ENCODE peak calls at places on chromosomes 12 and 14, in six cellular contexts. One of them, this sample, is unnamed.

GRCh38 chr12:125245601-125246345 is 180.5 kb downstream of the AACS start:
- DNase-seq in GM10248: no peak
- DNase-seq in coronary artery: no peak
- DNase-seq in endothelial cell: no peak
- DNase-seq in AG09309: no peak
- DNase-seq in body of pancreas: no peak
- DNase-seq in this sample: no peak

GRCh38 chr14:99718031-99718810 is 34.1 kb downstream of the CYP46A1 start:
- DNase-seq in GM10248: peak; percentile 62
- DNase-seq in coronary artery: no peak
- DNase-seq in endothelial cell: no peak
- DNase-seq in AG09309: no peak
- DNase-seq in body of pancreas: no peak
- DNase-seq in this sample: peak; percentile 36

GRCh38 chr12:113392988-113393579 is 10.6 kb downstream of the SDS start:
- DNase-seq in GM10248: peak; percentile 42
- DNase-seq in coronary artery: no peak
- DNase-seq in endothelial cell: no peak
- DNase-seq in AG09309: no peak
- DNase-seq in body of pancreas: no peak
- DNase-seq in this sample: no peak

GRCh38 chr14:92970233-92970625 is 47.3 kb downstream of the CHGA start:
- DNase-seq in GM10248: no peak
- DNase-seq in coronary artery: no peak
- DNase-seq in endothelial cell: no peak
- DNase-seq in AG09309: no peak
- DNase-seq in body of pancreas: no peak
- DNase-seq in this sample: no peak

GRCh38 chr14:50745401-50746058 is 77.4 kb upstream of the SAV1 start:
- DNase-seq in GM10248: no peak
- DNase-seq in coronary artery: no peak
- DNase-seq in endothelial cell: no peak
- DNase-seq in AG09309: no peak
- DNase-seq in body of pancreas: no peak
- DNase-seq in this sample: no peak

GRCh38 chr14:64410084-64410774 is 22.1 kb downstream of the MTHFD1 start:
- DNase-seq in GM10248: no peak
- DNase-seq in coronary artery: no peak
- DNase-seq in endothelial cell: no peak
- DNase-seq in AG09309: no peak
- DNase-seq in body of pancreas: no peak
- DNase-seq in this sample: no peak

GRCh38 chr14:51185180-51185579 is 54.9 kb upstream of the TMX1 start:
- DNase-seq in GM10248: no peak
- DNase-seq in coronary artery: no peak
- DNase-seq in endothelial cell: no peak
- DNase-seq in AG09309: no peak
- DNase-seq in body of pancreas: no peak
- DNase-seq in this sample: no peak

GRCh38 chr12:75735853-75736252 is 224.4 kb upstream of the KRR1 start:
- DNase-seq in GM10248: no peak
- DNase-seq in coronary artery: no peak
- DNase-seq in endothelial cell: no peak
- DNase-seq in AG09309: no peak
- DNase-seq in body of pancreas: peak; percentile 73
- DNase-seq in this sample: no peak

GRCh38 chr14:89391123-89391522 is 25.9 kb downstream of the FOXN3 start:
- DNase-seq in GM10248: no peak
- DNase-seq in coronary artery: no peak
- DNase-seq in endothelial cell: no peak
- DNase-seq in AG09309: no peak
- DNase-seq in body of pancreas: no peak
- DNase-seq in this sample: no peak

GRCh38 chr14:69574266-69574953 is at the start of gene CCDC177:
- DNase-seq in GM10248: peak; percentile 83
- DNase-seq in coronary artery: no peak
- DNase-seq in endothelial cell: peak; percentile 74
- DNase-seq in AG09309: no peak
- DNase-seq in body of pancreas: peak; percentile 48
- DNase-seq in this sample: peak; percentile 62

GRCh38 chr14:102437997-102438922 is 71.3 kb downstream of the ANKRD9 start:
- DNase-seq in GM10248: peak; percentile 85
- DNase-seq in coronary artery: peak; percentile 84
- DNase-seq in endothelial cell: peak; percentile 88
- DNase-seq in AG09309: peak; percentile 24
- DNase-seq in body of pancreas: peak; percentile 83
- DNase-seq in this sample: peak; percentile 82

GRCh38 chr12:107515446-107515958 is 170.1 kb upstream of the PWP1 start:
- DNase-seq in GM10248: no peak
- DNase-seq in coronary artery: peak; percentile 80
- DNase-seq in endothelial cell: no peak
- DNase-seq in AG09309: peak; percentile 68
- DNase-seq in body of pancreas: peak; percentile 51
- DNase-seq in this sample: no peak

GRCh38 chr12:51814311-51815088 is 34.0 kb downstream of the FIGNL2 start:
- DNase-seq in GM10248: peak; percentile 74
- DNase-seq in coronary artery: no peak
- DNase-seq in endothelial cell: peak; percentile 87
- DNase-seq in AG09309: peak; percentile 24
- DNase-seq in body of pancreas: peak; percentile 84
- DNase-seq in this sample: peak; percentile 45
- TF ChIP-seq CTCF in GM10248: peak; percentile 54
- TF ChIP-seq CTCF in coronary artery: no peak
- TF ChIP-seq CTCF in endothelial cell: peak; percentile 50
- TF ChIP-seq CTCF in AG09309: peak; percentile 66
- TF ChIP-seq CTCF in body of pancreas: peak; percentile 40
- TF ChIP-seq CTCF in this sample: no peak

GRCh38 chr12:110705309-110705708 is 16.4 kb upstream of the HVCN1 start:
- DNase-seq in GM10248: no peak
- DNase-seq in coronary artery: no peak
- DNase-seq in endothelial cell: no peak
- DNase-seq in AG09309: no peak
- DNase-seq in body of pancreas: no peak
- DNase-seq in this sample: no peak

GRCh38 chr12:110704231-110704630 is 15.3 kb upstream of the HVCN1 start:
- DNase-seq in GM10248: no peak
- DNase-seq in coronary artery: no peak
- DNase-seq in endothelial cell: no peak
- DNase-seq in AG09309: no peak
- DNase-seq in body of pancreas: no peak
- DNase-seq in this sample: no peak

GRCh38 chr12:110702081-110702480 is 13.2 kb upstream of the HVCN1 start:
- DNase-seq in GM10248: no peak
- DNase-seq in coronary artery: no peak
- DNase-seq in endothelial cell: no peak
- DNase-seq in AG09309: no peak
- DNase-seq in body of pancreas: no peak
- DNase-seq in this sample: no peak

GRCh38 chr12:110708917-110709316 is 20.0 kb upstream of the HVCN1 start:
- DNase-seq in GM10248: no peak
- DNase-seq in coronary artery: no peak
- DNase-seq in endothelial cell: no peak
- DNase-seq in AG09309: no peak
- DNase-seq in body of pancreas: no peak
- DNase-seq in this sample: no peak

DNA sequence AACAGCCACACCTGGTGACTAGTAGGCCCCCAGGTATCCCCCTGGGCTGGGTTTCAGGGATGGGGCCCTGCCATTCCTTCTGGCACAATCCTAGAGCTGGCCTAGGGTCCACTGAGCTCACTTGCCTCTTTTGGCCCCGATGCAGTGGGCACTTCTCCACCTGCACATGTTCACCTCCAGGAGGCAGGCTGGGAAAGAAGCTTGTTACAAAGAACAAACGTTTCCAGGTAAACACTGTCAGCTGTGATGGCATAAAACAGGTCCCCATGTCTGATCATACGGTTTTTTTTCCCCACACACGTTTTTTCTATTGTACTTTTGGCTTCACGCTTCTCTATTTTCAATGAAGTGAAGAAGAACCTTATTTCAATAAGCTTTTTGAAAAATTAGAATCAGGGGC is 15.8 kb upstream of the HVCN1 start:
- DNase-seq in GM10248: peak; percentile 39
- DNase-seq in coronary artery: no peak
- DNase-seq in endothelial cell: no peak
- DNase-seq in AG09309: no peak
- DNase-seq in body of pancreas: peak; percentile 39
- DNase-seq in this sample: no peak
- TF ChIP-seq CTCF in GM10248: peak; percentile 20
- TF ChIP-seq CTCF in coronary artery: no peak
- TF ChIP-seq CTCF in endothelial cell: no peak
- TF ChIP-seq CTCF in AG09309: no peak
- TF ChIP-seq CTCF in body of pancreas: peak; percentile 38
- TF ChIP-seq CTCF in this sample: no peak

DNA sequence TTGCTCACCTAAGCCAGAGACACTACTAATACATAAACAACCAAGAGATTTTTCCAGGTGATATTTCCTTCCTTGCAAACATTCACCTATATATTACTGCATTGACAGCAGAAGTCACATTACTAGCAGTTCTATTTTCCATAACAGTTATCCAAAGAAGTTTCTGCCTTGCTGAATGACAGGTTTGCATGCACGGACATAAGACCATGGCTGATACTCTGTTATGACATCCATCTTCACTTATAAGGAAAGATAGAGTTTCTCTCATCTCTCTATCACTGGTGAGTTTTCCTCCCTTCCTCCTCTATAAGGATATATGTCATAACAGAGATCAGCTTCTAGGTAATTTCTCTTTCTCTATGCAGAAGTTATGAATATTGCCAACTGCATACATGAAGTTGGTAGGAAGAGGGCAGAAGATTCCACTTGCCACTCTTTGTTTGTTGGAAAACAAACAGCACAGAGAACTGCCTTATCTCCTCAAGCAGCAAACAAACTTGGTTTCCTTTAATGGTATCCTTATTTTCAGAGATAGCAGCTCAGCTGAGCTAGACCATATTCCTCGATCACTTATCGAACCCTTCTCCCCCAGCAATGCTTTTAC is 557.0 kb downstream of the VRK1 start:
- DNase-seq in GM10248: no peak
- DNase-seq in coronary artery: no peak
- DNase-seq in endothelial cell: no peak
- DNase-seq in AG09309: no peak
- DNase-seq in body of pancreas: no peak
- DNase-seq in this sample: no peak
- TF ChIP-seq CTCF in GM10248: no peak
- TF ChIP-seq CTCF in coronary artery: no peak
- TF ChIP-seq CTCF in endothelial cell: no peak
- TF ChIP-seq CTCF in AG09309: no peak
- TF ChIP-seq CTCF in body of pancreas: no peak
- TF ChIP-seq CTCF in this sample: no peak

GRCh38 chr14:29926228-29926627 is 1.4 kb downstream of the PRKD1 start:
- DNase-seq in GM10248: no peak
- DNase-seq in coronary artery: no peak
- DNase-seq in endothelial cell: no peak
- DNase-seq in AG09309: no peak
- DNase-seq in body of pancreas: no peak
- DNase-seq in this sample: no peak

GRCh38 chr14:29926701-29927595 is 699 bp downstream of the PRKD1 start:
- DNase-seq in GM10248: peak; percentile 8
- DNase-seq in coronary artery: peak; percentile 76
- DNase-seq in endothelial cell: peak; percentile 53
- DNase-seq in AG09309: no peak
- DNase-seq in body of pancreas: peak; percentile 72
- DNase-seq in this sample: peak; percentile 59

GRCh38 chr14:29925736-29926135 is 1.9 kb downstream of the PRKD1 start:
- DNase-seq in GM10248: no peak
- DNase-seq in coronary artery: no peak
- DNase-seq in endothelial cell: no peak
- DNase-seq in AG09309: no peak
- DNase-seq in body of pancreas: no peak
- DNase-seq in this sample: no peak

GRCh38 chr14:29928342-29928640 is 644 bp upstream of the PRKD1 start:
- DNase-seq in GM10248: peak; percentile 5
- DNase-seq in coronary artery: no peak
- DNase-seq in endothelial cell: no peak
- DNase-seq in AG09309: no peak
- DNase-seq in body of pancreas: no peak
- DNase-seq in this sample: no peak

DNA sequence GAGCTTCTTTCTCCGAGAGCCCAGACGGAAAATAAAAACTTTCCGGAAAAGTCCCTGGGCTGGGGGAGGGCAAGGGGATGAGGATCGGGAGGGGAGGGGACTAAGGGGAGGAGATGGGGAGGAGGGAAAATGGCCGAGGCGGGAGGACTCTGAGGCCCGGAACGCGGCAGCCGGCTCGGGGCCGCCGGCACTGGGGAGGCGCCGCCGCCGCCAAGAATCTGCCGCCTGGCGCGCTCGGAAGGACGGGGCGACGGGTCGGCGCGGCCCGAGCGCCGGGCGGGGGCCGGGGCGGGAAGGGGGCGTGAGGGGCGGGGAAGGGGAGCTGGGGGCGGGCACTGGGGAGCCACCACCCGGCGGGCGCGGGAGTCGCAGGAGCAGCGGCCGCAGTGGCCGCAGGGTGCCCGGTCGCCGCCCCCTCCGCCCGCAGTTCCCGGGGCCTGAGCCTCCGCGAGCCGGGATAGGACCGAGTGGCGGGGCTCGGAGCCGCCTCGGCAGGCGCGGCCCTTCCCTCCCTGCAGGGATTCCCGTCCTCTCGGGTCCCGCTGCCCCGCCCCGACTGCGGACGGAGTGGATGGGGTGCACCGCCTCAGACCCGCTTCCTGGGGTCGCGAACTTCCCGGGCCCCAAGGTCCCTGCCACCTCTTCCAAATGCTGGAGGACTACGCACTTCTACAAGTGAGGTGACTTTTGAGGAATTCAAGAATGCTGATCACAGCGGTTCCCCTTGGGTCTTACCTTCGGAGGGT is at the start of gene PRKD1:
- DNase-seq in GM10248: peak; percentile 12
- DNase-seq in coronary artery: peak; percentile 81
- DNase-seq in endothelial cell: peak; percentile 62
- DNase-seq in AG09309: no peak
- DNase-seq in body of pancreas: peak; percentile 66
- DNase-seq in this sample: peak; percentile 48
- TF ChIP-seq CTCF in GM10248: no peak
- TF ChIP-seq CTCF in coronary artery: peak; percentile 25
- TF ChIP-seq CTCF in endothelial cell: no peak
- TF ChIP-seq CTCF in AG09309: no peak
- TF ChIP-seq CTCF in body of pancreas: peak; percentile 7
- TF ChIP-seq CTCF in this sample: no peak

GRCh38 chr12:116916714-116917114 is 6.0 kb downstream of the FBXW8 start:
- DNase-seq in GM10248: peak; percentile 38
- DNase-seq in coronary artery: no peak
- DNase-seq in endothelial cell: no peak
- DNase-seq in AG09309: peak; percentile 58
- DNase-seq in body of pancreas: peak; percentile 10
- DNase-seq in this sample: no peak
- TF ChIP-seq CTCF in GM10248: no peak
- TF ChIP-seq CTCF in coronary artery: no peak
- TF ChIP-seq CTCF in endothelial cell: no peak
- TF ChIP-seq CTCF in AG09309: peak; percentile 26
- TF ChIP-seq CTCF in body of pancreas: no peak
- TF ChIP-seq CTCF in this sample: no peak

GRCh38 chr12:92539966-92540791 is 162.6 kb upstream of the PLEKHG7 start:
- DNase-seq in GM10248: no peak
- DNase-seq in coronary artery: no peak
- DNase-seq in endothelial cell: no peak
- DNase-seq in AG09309: no peak
- DNase-seq in body of pancreas: peak; percentile 80
- DNase-seq in this sample: no peak
- TF ChIP-seq CTCF in GM10248: no peak
- TF ChIP-seq CTCF in coronary artery: no peak
- TF ChIP-seq CTCF in endothelial cell: no peak
- TF ChIP-seq CTCF in AG09309: no peak
- TF ChIP-seq CTCF in body of pancreas: peak; percentile 45
- TF ChIP-seq CTCF in this sample: no peak

This sample was measured in mesothelial cell of epicardium.